ENCODE peak calls at places on chromosomes 4 and X, in five cellular contexts. C, X, O, V and Y are unnamed samples. For H3K36me3 and H3K4me1, the result is how much of the 10 kb centered on the place peaks cover.

GRCh38 chr4:176404591-176404990 is 84.8 kb downstream of the SPCS3 start:
- DNase-seq in C (peak), X (no peak), O (no peak), V (no peak), Y (no peak)

GRCh38 chr4:10034136-10034535 is 12.8 kb upstream of the SLC2A9 start:
- DNase-seq in C (no peak), X (no peak), O (no peak), V (no peak), Y (no peak)

GRCh38 chr4:158814636-158815035 is 45.8 kb downstream of the FNIP2 start:
- DNase-seq in C (no peak), X (no peak), O (no peak), V (no peak), Y (no peak)

GRCh38 chr4:5462254-5462835 is 246.0 kb downstream of the EVC2 start:
- DNase-seq in C (no peak), X (no peak), O (no peak), V (no peak), Y (no peak)

GRCh38 chr4:57153207-57153606 is 43.0 kb upstream of the IGFBP7 start:
- DNase-seq in C (no peak), X (no peak), O (no peak), V (no peak), Y (no peak)

GRCh38 chrX:136691028-136691809 is 43.3 kb downstream of the CD40LG start:
- DNase-seq in C (peak), X (no peak), O (peak), V (no peak), Y (no peak)

GRCh38 chr4:36000941-36001557 is 243.3 kb downstream of the ARAP2 start:
- DNase-seq in C (no peak), X (no peak), O (no peak), V (no peak), Y (no peak)

GRCh38 chr4:121724671-121725070 is 27.9 kb upstream of the ANXA5 start:
- DNase-seq in C (no peak), X (no peak), O (no peak), V (no peak), Y (no peak)

GRCh38 chr4:79338148-79338547 is 12.3 kb upstream of the NAA11 start:
- DNase-seq in C (no peak), X (no peak), O (no peak), V (no peak), Y (no peak)

GRCh38 chrX:101208152-101208905 is 11.3 kb upstream of the DRP2 start:
- DNase-seq in C (no peak), X (no peak), O (no peak), V (no peak), Y (peak)

GRCh38 chrX:101659601-101660063 is at the start of gene ARMCX2:
- DNase-seq in C (no peak), X (peak), O (no peak), V (peak), Y (peak)

GRCh38 chr4:176193126-176193525 is 2.3 kb downstream of the SPATA4 start:
- DNase-seq in C (peak), X (no peak), O (no peak), V (no peak), Y (no peak)

GRCh38 chr4:1772869-1773538 is 20.1 kb upstream of the FGFR3 start:
- DNase-seq in C (no peak), X (no peak), O (no peak), V (no peak), Y (no peak)

GRCh38 chrX:16445166-16445752 is 204.7 kb upstream of the S100G start:
- DNase-seq in C (peak), X (peak), O (peak), V (peak), Y (peak)

GRCh38 chrX:40402771-40403533 is 177.8 kb upstream of the ATP6AP2 start:
- DNase-seq in C (peak), X (peak), O (no peak), V (peak), Y (peak)

GRCh38 chrX:104211187-104211586 is 43.5 kb downstream of the ESX1 start:
- DNase-seq in C (no peak), X (no peak), O (no peak), V (no peak), Y (no peak)

GRCh38 chr4:81030617-81031388 is at the start of gene BMP3:
- DNase-seq in C (peak), X (peak), O (no peak), V (peak), Y (peak)

GRCh38 chrX:19602866-19603620 is 87.7 kb upstream of the MAP3K15 start:
- DNase-seq in C (peak), X (no peak), O (no peak), V (no peak), Y (peak)

GRCh38 chr4:171565130-171565788 is 247.9 kb upstream of the GALNTL6 start:
- DNase-seq in C (no peak), X (no peak), O (peak), V (no peak), Y (no peak)

GRCh38 chr4:184514121-184514988 is 40.0 kb upstream of the IRF2 start:
- DNase-seq in C (peak), X (peak), O (no peak), V (peak), Y (peak)

GRCh38 chrX:69130448-69130847 is 34.8 kb downstream of the PJA1 start:
- DNase-seq in C (no peak), X (no peak), O (no peak), V (no peak), Y (no peak)

GRCh38 chrX:1606476-1606875 is 8.4 kb upstream of the ASMT start:
- DNase-seq in C (no peak), X (no peak), O (no peak), V (no peak), Y (no peak)

GRCh38 chr4:85113706-85114105 is 147.2 kb upstream of the WDFY3 start:
- DNase-seq in C (no peak), X (no peak), O (no peak), V (no peak), Y (no peak)

GRCh38 chr4:81032174-81032551 is 1.7 kb downstream of the BMP3 start:
- DNase-seq in C (peak), X (no peak), O (no peak), V (no peak), Y (no peak)

GRCh38 chr4:13705521-13706035 is 78.1 kb upstream of the BOD1L1 start:
- DNase-seq in C (peak), X (peak), O (peak), V (no peak), Y (peak)

GRCh38 chr4:38129452-38129830 is 169.2 kb downstream of the PTTG2 start:
- DNase-seq in C (no peak), X (no peak), O (no peak), V (no peak), Y (no peak)

GRCh38 chr4:142913461-142914030 is 67.4 kb upstream of the INPP4B start:
- DNase-seq in C (no peak), X (no peak), O (no peak), V (no peak), Y (no peak)

GRCh38 chr4:125319311-125319710 is 4.6 kb downstream of the FAT4 start:
- DNase-seq in C (no peak), X (no peak), O (no peak), V (no peak), Y (no peak)

GRCh38 chr4:77040265-77040664 is 35.5 kb downstream of the CCNI start:
- DNase-seq in C (peak), X (no peak), O (no peak), V (no peak), Y (no peak)

GRCh38 chr4:91997045-91997444 is 306.7 kb upstream of the GRID2 start:
- DNase-seq in C (no peak), X (no peak), O (no peak), V (no peak), Y (no peak)

GRCh38 chr4:187602339-187603092 is 393.1 kb upstream of the ZFP42 start:
- DNase-seq in C (peak), X (no peak), O (no peak), V (no peak), Y (no peak)

GRCh38 chrX:111444881-111445280 is 32.9 kb upstream of the DCX start:
- DNase-seq in C (no peak), X (no peak), O (peak), V (no peak), Y (no peak)

GRCh38 chr4:174669278-174669677 is 147.0 kb upstream of the HPGD start:
- DNase-seq in C (peak), X (no peak), O (no peak), V (no peak), Y (no peak)

GRCh38 chrX:1416327-1416784 is 24.4 kb upstream of the SLC25A6 start:
- DNase-seq in C (no peak), X (no peak), O (no peak), V (no peak), Y (no peak)

GRCh38 chrX:259692-260355 is 21.4 kb upstream of the PLCXD1 start:
- DNase-seq in C (no peak), X (no peak), O (no peak), V (no peak), Y (no peak)

GRCh38 chrX:56793112-56793430 is 64.0 kb downstream of the NBDY start:
- DNase-seq in C (no peak), X (no peak), O (no peak), V (no peak), Y (no peak)

GRCh38 chrX:136616987-136617685 is 30.8 kb upstream of the CD40LG start:
- DNase-seq in C (no peak), X (no peak), O (no peak), V (no peak), Y (no peak)

GRCh38 chr4:8355864-8356565 is 84.5 kb downstream of the ACOX3 start:
- DNase-seq in C (no peak), X (no peak), O (no peak), V (peak), Y (peak)

GRCh38 chr4:8353158-8353495 is 83.6 kb downstream of the HTRA3 start:
- DNase-seq in C (no peak), X (no peak), O (no peak), V (no peak), Y (no peak)

GRCh38 chr4:8353912-8354453 is 84.4 kb downstream of the HTRA3 start:
- DNase-seq in C (no peak), X (peak), O (no peak), V (no peak), Y (no peak)

GRCh38 chr4:8356856-8357255 is 83.7 kb downstream of the ACOX3 start:
- DNase-seq in C (no peak), X (no peak), O (no peak), V (no peak), Y (no peak)

GRCh38 chr4:8355306-8355705 is 85.2 kb downstream of the ACOX3 start:
- DNase-seq in C (no peak), X (no peak), O (no peak), V (no peak), Y (no peak)
- H3K36me3 ChIP-seq in C (under half), X (under half), O (under half), V (under half), Y (under half)

DNA sequence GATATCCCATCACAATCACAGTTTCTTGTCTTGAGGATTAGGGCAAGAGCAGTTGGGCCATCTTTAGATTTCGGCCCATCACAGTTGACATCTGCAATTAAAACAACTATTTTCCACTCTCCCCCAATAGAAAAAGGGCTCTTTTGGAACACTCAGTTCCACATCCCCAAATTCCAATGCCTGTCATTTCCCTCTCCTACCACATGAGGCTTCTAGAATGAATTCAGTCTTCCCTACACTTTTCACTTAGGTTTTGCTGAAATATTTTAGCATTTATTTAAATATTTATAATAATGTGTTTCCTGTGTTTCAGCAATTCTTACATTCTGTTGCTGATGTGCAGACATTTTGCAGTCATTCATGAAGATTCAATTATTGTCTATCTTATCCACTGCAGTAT is 118.4 kb downstream of the COX18 start:
- DNase-seq in C (peak), X (no peak), O (no peak), V (no peak), Y (no peak)
- TF ChIP-seq CTCF in C (peak), X (no peak), O (no peak), V (no peak), Y (peak)

DNA sequence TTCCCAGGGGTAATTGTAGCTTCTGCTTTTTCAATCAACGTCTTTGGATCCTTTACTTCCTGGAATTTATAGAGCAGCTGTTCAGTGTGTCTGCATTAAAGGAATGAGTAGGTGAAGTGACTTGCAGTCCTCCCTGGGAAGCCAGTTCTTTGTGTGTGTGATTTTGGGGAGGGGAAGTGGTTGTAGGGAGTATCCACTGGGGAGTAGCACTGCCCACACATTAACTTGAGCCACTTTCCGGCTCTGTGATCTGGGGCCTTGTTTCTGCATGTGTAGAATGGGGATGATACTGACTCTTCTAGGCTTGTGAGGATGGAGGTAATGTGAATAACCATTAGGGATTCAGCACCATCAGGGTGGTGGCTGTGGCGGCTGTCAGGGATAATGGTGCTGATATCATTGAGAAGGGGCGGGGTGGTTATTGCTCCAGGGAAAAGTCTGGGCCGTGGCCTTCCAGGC is 54.7 kb downstream of the TMEM131L start:
- DNase-seq in C (no peak), X (no peak), O (no peak), V (no peak), Y (no peak)
- H3K4me1 ChIP-seq in C (under half), X (under half), O (under half), V (under half), Y (under half)

GRCh38 chr4:147620315-147620714 is 3.1 kb downstream of the TMEM184C start:
- DNase-seq in C (no peak), X (no peak), O (no peak), V (no peak), Y (no peak)

GRCh38 chr4:147628415-147628814 is 11.2 kb downstream of the TMEM184C start:
- DNase-seq in C (no peak), X (no peak), O (no peak), V (no peak), Y (no peak)

GRCh38 chr4:147626903-147627302 is 9.7 kb downstream of the TMEM184C start:
- DNase-seq in C (no peak), X (no peak), O (no peak), V (no peak), Y (no peak)

GRCh38 chr4:147625733-147626132 is 8.5 kb downstream of the TMEM184C start:
- DNase-seq in C (peak), X (no peak), O (no peak), V (no peak), Y (no peak)
- H3K36me3 ChIP-seq in C (under half), X (under half), O (under half), V (under half), Y (under half)